ENCODE peak calls at places on chromosomes 13 and 19, in five cellular contexts. One of them, this sample, is unnamed. For H3K4me1, the result is how much of the 10 kb centered on the place peaks cover.

GRCh38 chr19:4140237-4140711 is 13.2 kb upstream of the CREB3L3 start:
- DNase-seq in cardiac muscle cell: peak
- DNase-seq in keratinocyte: no peak
- DNase-seq in CD8-positive, alpha-beta T cell: no peak
- DNase-seq in fibroblast of lung: peak
- DNase-seq in this sample: no peak

GRCh38 chr13:114115191-114115671 is 17.2 kb downstream of the RASA3 start:
- DNase-seq in cardiac muscle cell: no peak
- DNase-seq in keratinocyte: no peak
- DNase-seq in CD8-positive, alpha-beta T cell: no peak
- DNase-seq in fibroblast of lung: peak
- DNase-seq in this sample: peak

GRCh38 chr19:21655540-21656126 is 111.7 kb downstream of the ZNF100 start:
- DNase-seq in cardiac muscle cell: no peak
- DNase-seq in keratinocyte: no peak
- DNase-seq in CD8-positive, alpha-beta T cell: no peak
- DNase-seq in fibroblast of lung: no peak
- DNase-seq in this sample: no peak

GRCh38 chr19:49014870-49015255 is 2.0 kb downstream of the LHB start:
- DNase-seq in cardiac muscle cell: no peak
- DNase-seq in keratinocyte: no peak
- DNase-seq in CD8-positive, alpha-beta T cell: no peak
- DNase-seq in fibroblast of lung: no peak
- DNase-seq in this sample: no peak

GRCh38 chr13:30395192-30396158 is 26.8 kb upstream of the UBE2L5 start:
- DNase-seq in cardiac muscle cell: peak
- DNase-seq in keratinocyte: peak
- DNase-seq in CD8-positive, alpha-beta T cell: peak
- DNase-seq in fibroblast of lung: peak
- DNase-seq in this sample: peak

GRCh38 chr19:40080289-40080688 is 10.5 kb downstream of the ZNF780A start:
- DNase-seq in cardiac muscle cell: no peak
- DNase-seq in keratinocyte: no peak
- DNase-seq in CD8-positive, alpha-beta T cell: no peak
- DNase-seq in fibroblast of lung: no peak
- DNase-seq in this sample: no peak

GRCh38 chr13:49681837-49682236 is 9.4 kb downstream of the EBPL start:
- DNase-seq in cardiac muscle cell: no peak
- DNase-seq in keratinocyte: no peak
- DNase-seq in CD8-positive, alpha-beta T cell: no peak
- DNase-seq in fibroblast of lung: peak
- DNase-seq in this sample: no peak

GRCh38 chr19:27776020-27776419 is 1436.9 kb downstream of the UQCRFS1 start:
- DNase-seq in cardiac muscle cell: no peak
- DNase-seq in keratinocyte: no peak
- DNase-seq in CD8-positive, alpha-beta T cell: no peak
- DNase-seq in fibroblast of lung: peak
- DNase-seq in this sample: no peak

GRCh38 chr13:43484432-43485225 is 302.1 kb downstream of the ENOX1 start:
- DNase-seq in cardiac muscle cell: no peak
- DNase-seq in keratinocyte: no peak
- DNase-seq in CD8-positive, alpha-beta T cell: no peak
- DNase-seq in fibroblast of lung: no peak
- DNase-seq in this sample: peak

GRCh38 chr19:2616741-2617392 is 85.6 kb downstream of the GNG7 start:
- DNase-seq in cardiac muscle cell: no peak
- DNase-seq in keratinocyte: no peak
- DNase-seq in CD8-positive, alpha-beta T cell: no peak
- DNase-seq in fibroblast of lung: no peak
- DNase-seq in this sample: peak

GRCh38 chr13:62837895-62838294 is 1422.2 kb upstream of the PCDH20 start:
- DNase-seq in cardiac muscle cell: no peak
- DNase-seq in keratinocyte: no peak
- DNase-seq in CD8-positive, alpha-beta T cell: no peak
- DNase-seq in fibroblast of lung: peak
- DNase-seq in this sample: no peak

GRCh38 chr19:50967924-50968708 is 1.3 kb downstream of the KLK6 start:
- DNase-seq in cardiac muscle cell: no peak
- DNase-seq in keratinocyte: no peak
- DNase-seq in CD8-positive, alpha-beta T cell: no peak
- DNase-seq in fibroblast of lung: no peak
- DNase-seq in this sample: no peak

GRCh38 chr19:45953676-45954075 is 20.0 kb downstream of the NOVA2 start:
- DNase-seq in cardiac muscle cell: no peak
- DNase-seq in keratinocyte: no peak
- DNase-seq in CD8-positive, alpha-beta T cell: no peak
- DNase-seq in fibroblast of lung: no peak
- DNase-seq in this sample: no peak

GRCh38 chr13:48210178-48210577 is 22.8 kb upstream of the ITM2B start:
- DNase-seq in cardiac muscle cell: no peak
- DNase-seq in keratinocyte: peak
- DNase-seq in CD8-positive, alpha-beta T cell: no peak
- DNase-seq in fibroblast of lung: peak
- DNase-seq in this sample: no peak

GRCh38 chr19:35213678-35214632 is 14.6 kb downstream of the FAM187B start:
- DNase-seq in cardiac muscle cell: no peak
- DNase-seq in keratinocyte: peak
- DNase-seq in CD8-positive, alpha-beta T cell: peak
- DNase-seq in fibroblast of lung: peak
- DNase-seq in this sample: peak

GRCh38 chr13:112857914-112858490 is 111.0 kb upstream of the MCF2L start:
- DNase-seq in cardiac muscle cell: no peak
- DNase-seq in keratinocyte: no peak
- DNase-seq in CD8-positive, alpha-beta T cell: no peak
- DNase-seq in fibroblast of lung: no peak
- DNase-seq in this sample: no peak

GRCh38 chr13:40124648-40125045 is 469.2 kb downstream of the COG6 start:
- DNase-seq in cardiac muscle cell: no peak
- DNase-seq in keratinocyte: no peak
- DNase-seq in CD8-positive, alpha-beta T cell: no peak
- DNase-seq in fibroblast of lung: no peak
- DNase-seq in this sample: no peak

GRCh38 chr19:4916292-4917082 is 7.2 kb downstream of the UHRF1 start:
- DNase-seq in cardiac muscle cell: no peak
- DNase-seq in keratinocyte: no peak
- DNase-seq in CD8-positive, alpha-beta T cell: peak
- DNase-seq in fibroblast of lung: no peak
- DNase-seq in this sample: no peak

GRCh38 chr19:45542234-45542668 is 35.0 kb downstream of the VASP start:
- DNase-seq in cardiac muscle cell: no peak
- DNase-seq in keratinocyte: no peak
- DNase-seq in CD8-positive, alpha-beta T cell: no peak
- DNase-seq in fibroblast of lung: no peak
- DNase-seq in this sample: no peak

GRCh38 chr19:28009696-28010095 is 1203.3 kb downstream of the UQCRFS1 start:
- DNase-seq in cardiac muscle cell: no peak
- DNase-seq in keratinocyte: no peak
- DNase-seq in CD8-positive, alpha-beta T cell: no peak
- DNase-seq in fibroblast of lung: no peak
- DNase-seq in this sample: no peak

GRCh38 chr13:31009166-31009565 is 76.7 kb downstream of the TEX26 start:
- DNase-seq in cardiac muscle cell: no peak
- DNase-seq in keratinocyte: peak
- DNase-seq in CD8-positive, alpha-beta T cell: no peak
- DNase-seq in fibroblast of lung: no peak
- DNase-seq in this sample: no peak

GRCh38 chr13:87999141-87999765 is 328.1 kb downstream of the SLITRK5 start:
- DNase-seq in cardiac muscle cell: no peak
- DNase-seq in keratinocyte: no peak
- DNase-seq in CD8-positive, alpha-beta T cell: no peak
- DNase-seq in fibroblast of lung: peak
- DNase-seq in this sample: no peak

GRCh38 chr19:932647-933552 is 7.1 kb downstream of the ARID3A start:
- DNase-seq in cardiac muscle cell: peak
- DNase-seq in keratinocyte: no peak
- DNase-seq in CD8-positive, alpha-beta T cell: no peak
- DNase-seq in fibroblast of lung: peak
- DNase-seq in this sample: peak

GRCh38 chr19:32622002-32622401 is 41.0 kb downstream of the PDCD5 start:
- DNase-seq in cardiac muscle cell: no peak
- DNase-seq in keratinocyte: no peak
- DNase-seq in CD8-positive, alpha-beta T cell: no peak
- DNase-seq in fibroblast of lung: no peak
- DNase-seq in this sample: no peak

GRCh38 chr19:40802300-40803169 is 3.5 kb downstream of the EGLN2 start:
- DNase-seq in cardiac muscle cell: no peak
- DNase-seq in keratinocyte: no peak
- DNase-seq in CD8-positive, alpha-beta T cell: no peak
- DNase-seq in fibroblast of lung: no peak
- DNase-seq in this sample: peak

GRCh38 chr13:71285700-71286099 is 581.3 kb downstream of the DACH1 start:
- DNase-seq in cardiac muscle cell: no peak
- DNase-seq in keratinocyte: no peak
- DNase-seq in CD8-positive, alpha-beta T cell: no peak
- DNase-seq in fibroblast of lung: no peak
- DNase-seq in this sample: no peak

GRCh38 chr19:55652311-55653078 is 2.3 kb upstream of the U2AF2 start:
- DNase-seq in cardiac muscle cell: no peak
- DNase-seq in keratinocyte: no peak
- DNase-seq in CD8-positive, alpha-beta T cell: no peak
- DNase-seq in fibroblast of lung: no peak
- DNase-seq in this sample: no peak

GRCh38 chr19:55654833-55655647 is at the start of gene U2AF2:
- DNase-seq in cardiac muscle cell: peak
- DNase-seq in keratinocyte: peak
- DNase-seq in CD8-positive, alpha-beta T cell: peak
- DNase-seq in fibroblast of lung: peak
- DNase-seq in this sample: peak

GRCh38 chr19:55654323-55654832 is 457 bp upstream of the U2AF2 start:
- DNase-seq in cardiac muscle cell: peak
- DNase-seq in keratinocyte: peak
- DNase-seq in CD8-positive, alpha-beta T cell: peak
- DNase-seq in fibroblast of lung: peak
- DNase-seq in this sample: peak

GRCh38 chr19:55655648-55656040 is 809 bp downstream of the U2AF2 start:
- DNase-seq in cardiac muscle cell: no peak
- DNase-seq in keratinocyte: no peak
- DNase-seq in CD8-positive, alpha-beta T cell: no peak
- DNase-seq in fibroblast of lung: no peak
- DNase-seq in this sample: no peak

DNA sequence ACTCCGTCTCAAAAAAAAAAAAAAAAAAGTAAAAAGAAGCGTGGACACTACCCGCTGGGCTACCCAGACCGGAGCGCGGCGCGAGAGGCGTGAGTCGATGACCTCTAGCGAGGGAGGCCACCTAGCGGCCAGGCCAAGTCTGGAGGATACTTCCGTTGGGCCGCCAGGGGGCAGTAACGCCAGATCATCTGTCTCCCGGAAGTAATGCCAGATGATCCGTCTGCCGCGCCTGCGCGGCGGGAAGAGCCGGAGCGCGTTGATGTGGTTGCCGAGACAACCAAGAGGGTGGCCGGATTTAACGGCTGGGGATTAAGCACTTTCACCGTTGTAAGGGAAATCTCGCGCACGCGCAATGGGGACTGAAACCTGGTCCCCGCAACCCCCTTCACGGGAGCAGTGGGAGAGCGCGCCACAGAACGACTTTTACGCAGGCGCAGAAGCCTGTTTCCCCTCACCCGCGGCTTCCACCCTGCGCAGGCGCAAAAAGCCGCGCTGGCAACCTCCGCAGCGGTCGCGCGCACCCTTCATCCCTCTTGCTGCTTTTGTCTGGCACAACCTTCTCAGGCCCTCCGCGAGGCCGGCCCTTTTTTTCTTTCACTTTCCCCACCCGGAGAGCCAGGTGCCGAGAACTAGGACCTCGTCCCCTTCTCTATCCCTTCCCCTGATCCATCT is 1.0 kb upstream of the U2AF2 start:
- DNase-seq in cardiac muscle cell: peak
- DNase-seq in keratinocyte: peak
- DNase-seq in CD8-positive, alpha-beta T cell: peak
- DNase-seq in fibroblast of lung: peak
- DNase-seq in this sample: peak
- TF ChIP-seq CTCF in cardiac muscle cell: peak
- TF ChIP-seq CTCF in keratinocyte: peak
- TF ChIP-seq CTCF in CD8-positive, alpha-beta T cell: peak
- TF ChIP-seq CTCF in fibroblast of lung: peak
- TF ChIP-seq CTCF in this sample: peak

DNA sequence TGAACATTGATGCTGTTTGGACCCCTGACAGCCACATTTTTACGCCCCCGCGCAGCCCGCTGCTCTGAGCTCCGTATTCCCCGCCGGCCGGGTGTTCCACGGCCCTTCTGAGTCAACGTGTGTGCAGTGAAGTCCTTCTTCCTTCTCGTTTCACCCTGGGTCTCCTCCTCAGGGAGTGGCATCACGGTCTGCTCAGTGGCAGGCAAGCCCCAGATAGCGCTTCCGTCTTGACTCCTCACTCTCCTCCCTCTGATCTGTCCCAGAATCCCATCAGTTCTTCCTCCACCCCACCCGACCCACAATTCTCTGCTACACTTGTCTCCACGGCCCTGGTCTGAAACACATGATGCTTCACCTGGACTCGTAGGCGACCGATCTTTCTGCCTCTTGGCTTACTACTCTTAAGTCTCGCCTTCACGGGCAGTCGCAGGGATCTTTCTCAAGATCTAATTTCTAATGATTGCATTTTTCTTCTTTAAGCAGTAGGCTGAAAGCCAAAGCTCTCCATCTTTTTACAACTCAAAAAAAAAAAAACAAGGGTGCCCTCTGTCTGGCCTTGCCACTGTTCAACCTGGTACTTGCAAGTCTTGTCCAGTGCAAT is 33.9 kb downstream of the CCNE1 start:
- DNase-seq in cardiac muscle cell: peak
- DNase-seq in keratinocyte: no peak
- DNase-seq in CD8-positive, alpha-beta T cell: no peak
- DNase-seq in fibroblast of lung: no peak
- DNase-seq in this sample: no peak
- H3K4me1 ChIP-seq in cardiac muscle cell: under half
- H3K4me1 ChIP-seq in keratinocyte: under half
- H3K4me1 ChIP-seq in CD8-positive, alpha-beta T cell: under half
- H3K4me1 ChIP-seq in fibroblast of lung: under half
- H3K4me1 ChIP-seq in this sample: under half

GRCh38 chr13:32140109-32140508 is 108.5 kb downstream of the FRY start:
- DNase-seq in cardiac muscle cell: no peak
- DNase-seq in keratinocyte: no peak
- DNase-seq in CD8-positive, alpha-beta T cell: no peak
- DNase-seq in fibroblast of lung: no peak
- DNase-seq in this sample: no peak

GRCh38 chr13:32141462-32141861 is 109.9 kb downstream of the FRY start:
- DNase-seq in cardiac muscle cell: no peak
- DNase-seq in keratinocyte: no peak
- DNase-seq in CD8-positive, alpha-beta T cell: no peak
- DNase-seq in fibroblast of lung: no peak
- DNase-seq in this sample: no peak

GRCh38 chr13:32139251-32139650 is 107.7 kb downstream of the FRY start:
- DNase-seq in cardiac muscle cell: no peak
- DNase-seq in keratinocyte: no peak
- DNase-seq in CD8-positive, alpha-beta T cell: no peak
- DNase-seq in fibroblast of lung: no peak
- DNase-seq in this sample: no peak

GRCh38 chr13:32142115-32142514 is 110.5 kb downstream of the FRY start:
- DNase-seq in cardiac muscle cell: no peak
- DNase-seq in keratinocyte: no peak
- DNase-seq in CD8-positive, alpha-beta T cell: no peak
- DNase-seq in fibroblast of lung: no peak
- DNase-seq in this sample: no peak

GRCh38 chr13:32142956-32143375 is 111.4 kb downstream of the FRY start:
- DNase-seq in cardiac muscle cell: peak
- DNase-seq in keratinocyte: no peak
- DNase-seq in CD8-positive, alpha-beta T cell: no peak
- DNase-seq in fibroblast of lung: peak
- DNase-seq in this sample: no peak
- H3K4me3 ChIP-seq in cardiac muscle cell: no peak
- H3K4me3 ChIP-seq in keratinocyte: no peak
- H3K4me3 ChIP-seq in CD8-positive, alpha-beta T cell: no peak
- H3K4me3 ChIP-seq in fibroblast of lung: no peak
- H3K4me3 ChIP-seq in this sample: no peak

GRCh38 chr19:14113762-14114414 is 3.7 kb downstream of the PRKACA start:
- DNase-seq in cardiac muscle cell: no peak
- DNase-seq in keratinocyte: no peak
- DNase-seq in CD8-positive, alpha-beta T cell: no peak
- DNase-seq in fibroblast of lung: no peak
- DNase-seq in this sample: no peak
- TF ChIP-seq CTCF in cardiac muscle cell: peak
- TF ChIP-seq CTCF in keratinocyte: peak
- TF ChIP-seq CTCF in CD8-positive, alpha-beta T cell: no peak
- TF ChIP-seq CTCF in fibroblast of lung: no peak
- TF ChIP-seq CTCF in this sample: no peak